ENCODE peak calls at places on chromosomes 2 and 18, in five cellular contexts. Z is H1, H is mesenchymal stem cell, U is trophoblast cell, P is neuronal stem cell. T is an unnamed sample.

GRCh38 chr2:73877071-73877802 is 15.6 kb upstream of the ACTG2 start:
- DNase-seq in P (no peak), Z (no peak), U (no peak), H (no peak), T (no peak)

GRCh38 chr2:241773511-241774418 is 2.9 kb upstream of the GAL3ST2 start:
- DNase-seq in H (no peak), Z (no peak), U (no peak), P (no peak), T (no peak)

GRCh38 chr2:190979906-190980629 is 33.9 kb downstream of the STAT1 start:
- DNase-seq in H (peak), U (peak), Z (no peak), P (no peak), T (no peak)

GRCh38 chr2:231222318-231223000 is 24.0 kb downstream of the ARMC9 start:
- DNase-seq in P (no peak), Z (no peak), U (peak), H (peak), T (no peak)

GRCh38 chr2:67600472-67600871 is 203.3 kb downstream of the ETAA1 start:
- DNase-seq in P (no peak), H (no peak), U (no peak), Z (no peak), T (peak)

GRCh38 chr2:105744909-105745853 is at the start of gene NCK2:
- DNase-seq in H (peak), Z (no peak), P (peak), U (peak), T (no peak)

GRCh38 chr18:62982600-62983251 is 267.4 kb downstream of the PHLPP1 start:
- DNase-seq in H (peak), U (peak), P (peak), Z (peak), T (peak)

GRCh38 chr2:30235008-30235655 is 3.8 kb downstream of the LBH start:
- DNase-seq in P (no peak), U (no peak), Z (no peak), H (no peak), T (no peak)

GRCh38 chr2:229620759-229621158 is 93.6 kb downstream of the DNER start:
- DNase-seq in Z (no peak), U (no peak), H (no peak), P (no peak), T (no peak)

GRCh38 chr2:185475868-185476267 is 262.7 kb upstream of the FSIP2 start:
- DNase-seq in P (peak), U (no peak), Z (no peak), H (no peak), T (no peak)

GRCh38 chr18:50697509-50697908 is 122.3 kb downstream of the MRO start:
- DNase-seq in P (no peak), H (no peak), U (no peak), Z (no peak), T (no peak)

GRCh38 chr2:73980566-73980965 is 4.1 kb upstream of the TET3 start:
- DNase-seq in P (no peak), H (no peak), U (peak), Z (no peak), T (no peak)

GRCh38 chr2:42457011-42457410 is 36.8 kb downstream of the KCNG3 start:
- DNase-seq in U (peak), P (no peak), Z (no peak), H (no peak), T (peak)

GRCh38 chr2:29440921-29441623 is 325.9 kb downstream of the CLIP4 start:
- DNase-seq in H (no peak), P (no peak), Z (no peak), U (no peak), T (no peak)

GRCh38 chr2:169705927-169706326 is 11.7 kb downstream of the PHOSPHO2 start:
- DNase-seq in Z (no peak), P (no peak), H (peak), U (no peak), T (no peak)

GRCh38 chr18:77984178-77984577 is 734.5 kb downstream of the GALR1 start:
- DNase-seq in P (no peak), Z (no peak), H (no peak), U (no peak), T (no peak)

GRCh38 chr2:211756266-211756665 is 782.3 kb downstream of the ERBB4 start:
- DNase-seq in Z (no peak), U (no peak), H (no peak), P (no peak), T (no peak)

GRCh38 chr18:24959100-24959499 is 392.9 kb downstream of the ZNF521 start:
- DNase-seq in U (no peak), Z (no peak), H (peak), P (no peak), T (no peak)

GRCh38 chr2:70608373-70608772 is 54.7 kb upstream of the TGFA start:
- DNase-seq in U (no peak), H (no peak), P (no peak), Z (no peak), T (no peak)

GRCh38 chr2:128057334-128057733 is 29.5 kb upstream of the SAP130 start:
- DNase-seq in P (no peak), H (no peak), U (no peak), Z (no peak), T (no peak)

GRCh38 chr2:105856576-105856975 is 111.9 kb downstream of the NCK2 start:
- DNase-seq in P (no peak), H (no peak), U (peak), Z (no peak), T (no peak)

GRCh38 chr2:15984367-15985255 is 44.3 kb downstream of the MYCN start:
- DNase-seq in Z (no peak), P (peak), H (no peak), U (no peak), T (peak)

GRCh38 chr2:128465246-128466170 is 146.8 kb upstream of the HS6ST1 start:
- DNase-seq in Z (no peak), H (no peak), P (no peak), U (no peak), T (peak)

GRCh38 chr2:232139786-232140562 is 178.5 kb downstream of the DIS3L2 start:
- DNase-seq in Z (no peak), P (no peak), H (no peak), U (no peak), T (no peak)

GRCh38 chr2:47309952-47310800 is 92.8 kb upstream of the MSH2 start:
- DNase-seq in P (no peak), H (peak), Z (no peak), U (no peak), T (no peak)

GRCh38 chr2:160397530-160397865 is 96.1 kb downstream of the RBMS1 start:
- DNase-seq in P (peak), Z (no peak), H (no peak), U (no peak), T (no peak)

GRCh38 chr18:50104421-50104820 is 90.5 kb downstream of the MYO5B start:
- DNase-seq in H (no peak), U (no peak), P (no peak), Z (no peak), T (no peak)

GRCh38 chr18:40935423-40935822 is 1019.6 kb upstream of the PIK3C3 start:
- DNase-seq in U (peak), Z (no peak), H (peak), P (no peak), T (no peak)

GRCh38 chr2:170721678-170722077 is 6.5 kb downstream of the SP5 start:
- DNase-seq in H (no peak), P (no peak), U (no peak), Z (no peak), T (no peak)

GRCh38 chr2:170716851-170717598 is 1.9 kb downstream of the SP5 start:
- DNase-seq in P (peak), Z (peak), U (no peak), H (peak), T (peak)

GRCh38 chr2:170717599-170717963 is 2.4 kb downstream of the SP5 start:
- DNase-seq in Z (no peak), U (no peak), P (no peak), H (no peak), T (no peak)

GRCh38 chr2:170717991-170718589 is 3.0 kb downstream of the SP5 start:
- DNase-seq in U (no peak), Z (no peak), P (peak), H (no peak), T (no peak)

DNA sequence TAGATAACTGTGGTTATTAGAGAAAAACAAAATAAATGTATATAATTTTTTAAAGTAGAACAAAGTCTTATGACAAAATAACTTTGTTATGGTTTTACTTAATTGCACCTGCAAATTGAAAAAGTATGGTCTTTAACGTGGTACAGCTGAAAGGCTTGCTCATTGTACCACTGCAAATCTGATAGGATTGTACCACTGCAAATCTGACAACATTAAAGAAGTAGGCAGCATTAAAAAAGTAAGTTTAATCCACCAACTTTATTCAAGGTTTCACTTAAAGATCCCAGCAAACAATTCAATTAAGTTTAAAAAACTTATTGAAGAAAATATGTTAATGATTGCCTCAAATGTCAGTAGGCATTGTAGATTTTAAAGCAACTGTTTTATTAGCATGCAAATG is 4.7 kb downstream of the SP5 start:
- DNase-seq in U (no peak), Z (no peak), P (no peak), H (no peak), T (no peak)
- H2BK12ac ChIP-seq in U (no peak), Z (no peak), P (no peak), H (no peak), T (no peak)

GRCh38 chr2:20061476-20061875 is 10.0 kb upstream of the LAPTM4A start:
- DNase-seq in Z (no peak), H (no peak), U (no peak), P (no peak), T (no peak)

GRCh38 chr2:20061940-20062339 is 10.5 kb upstream of the LAPTM4A start:
- DNase-seq in U (no peak), P (no peak), H (no peak), Z (no peak), T (no peak)

GRCh38 chr2:20064421-20064820 is 13.0 kb upstream of the LAPTM4A start:
- DNase-seq in H (no peak), P (no peak), Z (no peak), U (no peak), T (no peak)

GRCh38 chr2:20064841-20065240 is 13.4 kb upstream of the LAPTM4A start:
- DNase-seq in H (no peak), Z (no peak), U (peak), P (no peak), T (no peak)

DNA sequence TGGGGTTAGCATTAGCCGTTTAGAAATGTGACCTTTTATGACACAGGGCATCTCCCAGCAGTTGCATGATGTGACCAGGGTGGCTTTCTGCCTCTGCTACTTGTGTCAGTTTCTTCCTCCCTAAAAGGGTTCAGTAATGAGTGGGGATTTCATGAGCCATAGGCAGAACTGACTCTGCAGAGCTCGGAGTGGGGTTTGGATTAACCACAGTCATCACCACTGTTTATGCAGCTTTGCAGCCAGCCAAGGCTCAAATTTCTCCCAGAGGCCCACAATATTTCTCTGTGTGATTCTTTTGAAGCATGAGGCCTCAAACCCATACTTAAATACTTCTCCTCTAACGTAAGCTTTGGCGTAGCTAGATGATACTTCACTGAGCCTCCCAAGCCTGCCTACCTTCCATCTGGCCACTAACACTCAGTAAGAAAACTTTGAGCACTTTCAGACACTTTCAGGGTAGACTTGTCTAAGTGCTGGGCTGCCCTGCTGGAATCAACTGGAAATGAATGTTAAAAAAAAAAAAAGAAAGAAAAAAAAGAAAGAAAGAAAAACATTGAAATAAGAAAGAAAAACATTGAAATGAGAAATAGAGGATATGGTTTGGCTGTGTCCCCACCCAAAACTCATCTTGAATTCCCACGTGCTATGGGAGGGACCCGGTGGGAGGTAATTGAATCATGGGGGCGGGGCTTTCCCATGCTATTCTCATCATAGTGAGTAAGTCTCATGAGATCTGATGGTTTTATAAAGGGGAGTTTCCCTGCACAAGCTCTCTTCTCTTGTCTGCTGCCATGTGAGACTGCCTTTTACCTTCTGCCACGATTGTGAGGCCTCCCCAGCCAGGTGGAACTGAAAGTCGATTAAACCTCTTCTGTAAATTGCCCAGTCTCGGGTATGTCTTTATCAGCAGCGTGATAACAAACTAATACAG is 11.5 kb upstream of the LAPTM4A start:
- DNase-seq in Z (no peak), U (no peak), H (peak), P (no peak), T (no peak)
- H4K91ac ChIP-seq in Z (no peak), U (no peak), H (no peak), P (no peak), T (no peak)

GRCh38 chr2:60569680-60570111 is 16.2 kb upstream of the BCL11A start:
- DNase-seq in Z (no peak), P (no peak), H (peak), U (no peak), T (no peak)
- H2BK12ac ChIP-seq in Z (no peak), P (no peak), H (no peak), U (no peak), T (no peak)

GRCh38 chr2:238848566-238848940 is 668 bp downstream of the TWIST2 start:
- DNase-seq in H (no peak), P (no peak), U (no peak), Z (no peak), T (no peak)
- H4K91ac ChIP-seq in H (peak), P (no peak), U (no peak), Z (no peak), T (no peak)

GRCh38 chr2:188345020-188345419 is 53.3 kb downstream of the GULP1 start:
- DNase-seq in H (no peak), Z (no peak), U (no peak), P (no peak), T (no peak)
- H2BK12ac ChIP-seq in H (no peak), Z (no peak), U (no peak), P (no peak), T (no peak)

GRCh38 chr2:135985826-135986393 is 484 bp upstream of the DARS1 start:
- DNase-seq in Z (no peak), H (no peak), U (no peak), P (no peak), T (no peak)

GRCh38 chr2:135986507-135986906 is 1.1 kb upstream of the DARS1 start:
- DNase-seq in Z (no peak), H (no peak), U (no peak), P (no peak), T (no peak)

GRCh38 chr2:135987441-135987840 is 2.0 kb upstream of the DARS1 start:
- DNase-seq in U (no peak), Z (no peak), P (no peak), H (no peak), T (no peak)

GRCh38 chr2:135984199-135985017 is 1.0 kb downstream of the DARS1 start:
- DNase-seq in P (no peak), H (no peak), U (no peak), Z (no peak), T (no peak)

GRCh38 chr2:135985018-135985825 is at the start of gene DARS1:
- DNase-seq in H (peak), U (peak), Z (peak), P (peak), T (peak)
- H4K91ac ChIP-seq in H (peak), U (peak), Z (peak), P (peak), T (no peak)

GRCh38 chr2:174062934-174063333 is 97.8 kb upstream of the SP3 start:
- DNase-seq in U (peak), H (no peak), P (peak), Z (no peak), T (no peak)

GRCh38 chr2:174058022-174058421 is 92.8 kb upstream of the SP3 start:
- DNase-seq in P (no peak), Z (no peak), H (no peak), U (no peak), T (no peak)

GRCh38 chr2:174059178-174059874 is 94.2 kb upstream of the SP3 start:
- DNase-seq in P (no peak), Z (no peak), U (peak), H (peak), T (no peak)

GRCh38 chr2:174063492-174064092 is 98.4 kb upstream of the SP3 start:
- DNase-seq in H (no peak), U (peak), Z (no peak), P (no peak), T (no peak)

GRCh38 chr2:174059875-174060226 is 94.7 kb upstream of the SP3 start:
- DNase-seq in U (no peak), Z (no peak), P (no peak), H (peak), T (no peak)
- H2BK12ac ChIP-seq in U (no peak), Z (no peak), P (no peak), H (no peak), T (no peak)

GRCh38 chr18:48932822-48933510 is 17.8 kb downstream of the SMAD7 start:
- DNase-seq in U (no peak), P (no peak), Z (no peak), H (peak), T (no peak)
- H4K91ac ChIP-seq in U (no peak), P (no peak), Z (no peak), H (no peak), T (no peak)

DNA sequence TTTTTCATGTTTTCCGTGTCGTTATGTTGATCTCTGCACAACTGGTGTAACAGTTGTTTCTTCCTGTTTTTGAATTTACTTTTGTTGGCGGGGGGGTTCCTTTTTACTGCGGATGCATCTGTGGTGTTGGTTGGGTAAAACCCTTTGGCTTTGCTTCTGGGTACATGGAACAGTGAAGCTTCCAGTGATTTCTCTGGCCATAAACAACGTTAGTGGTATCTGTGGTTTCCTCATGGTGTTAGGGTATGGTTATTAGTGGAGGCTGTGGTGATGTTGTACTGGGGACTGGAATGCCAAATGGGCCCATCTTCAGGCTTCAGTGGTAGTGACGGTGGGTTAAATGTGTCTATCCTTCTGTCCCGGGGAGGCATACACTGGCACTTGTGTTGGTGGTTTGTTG is 285.4 kb upstream of the ZNF804A start:
- DNase-seq in H (no peak), P (no peak), U (no peak), Z (no peak), T (no peak)
- H2BK12ac ChIP-seq in H (no peak), P (no peak), U (no peak), Z (no peak), T (peak)

GRCh38 chr18:3793545-3793944 is 343.6 kb downstream of the TGIF1 start:
- DNase-seq in P (no peak), H (peak), U (no peak), Z (no peak), T (no peak)
- H4K91ac ChIP-seq in P (no peak), H (no peak), U (no peak), Z (no peak), T (no peak)

T was measured in H9.